ENCODE peak calls at places on chromosomes 7 and 10, in six cellular contexts. I, L, C, H, F and W are unnamed samples.

GRCh38 chr10:119502618-119503155 is 39.8 kb downstream of the RGS10 start:
- DNase-seq in C (no peak), I (no peak), F (no peak), H (no peak), L (no peak), W (no peak)

GRCh38 chr7:157309990-157310668 is 26.7 kb upstream of the DNAJB6 start:
- DNase-seq in L (no peak), H (peak), I (peak), F (no peak), C (peak), W (peak)

GRCh38 chr7:71509381-71509780 is 377.4 kb downstream of the GALNT17 start:
- DNase-seq in C (no peak), H (no peak), F (no peak), L (no peak), I (no peak), W (no peak)

GRCh38 chr7:44944821-44945220 is 34.0 kb downstream of the MYO1G start:
- DNase-seq in F (no peak), C (no peak), H (no peak), I (no peak), L (no peak), W (no peak)

GRCh38 chr10:49113741-49114141 is 1.6 kb downstream of the VSTM4 start:
- DNase-seq in H (peak), L (no peak), I (no peak), C (no peak), F (no peak), W (no peak)

GRCh38 chr7:43170571-43170970 is 58.1 kb downstream of the HECW1 start:
- DNase-seq in L (no peak), I (no peak), F (no peak), H (no peak), C (no peak), W (no peak)

GRCh38 chr10:60346661-60347060 is 43.0 kb downstream of the ANK3 start:
- DNase-seq in H (no peak), I (no peak), L (no peak), F (no peak), C (no peak), W (no peak)

GRCh38 chr10:21261705-21262285 is 263.7 kb downstream of the SKIDA1 start:
- DNase-seq in C (no peak), I (no peak), L (no peak), F (no peak), H (no peak), W (no peak)

GRCh38 chr7:18356195-18356645 is 139.3 kb upstream of the HDAC9 start:
- DNase-seq in I (peak), F (no peak), C (peak), H (no peak), L (peak), W (peak)

GRCh38 chr7:152594801-152595200 is 81.1 kb downstream of the XRCC2 start:
- DNase-seq in I (no peak), H (no peak), L (no peak), C (no peak), F (no peak), W (no peak)

GRCh38 chr10:75018233-75018632 is 93.2 kb upstream of the SAMD8 start:
- DNase-seq in F (no peak), H (no peak), I (no peak), C (no peak), L (no peak), W (no peak)

GRCh38 chr7:17392846-17393245 is 94.4 kb downstream of the AHR start:
- DNase-seq in C (no peak), L (no peak), I (no peak), F (no peak), H (no peak), W (no peak)

GRCh38 chr7:120654241-120654640 is 203.7 kb downstream of the TSPAN12 start:
- DNase-seq in L (no peak), H (no peak), C (no peak), I (no peak), F (no peak), W (no peak)

GRCh38 chr10:68315582-68315981 is 16.3 kb upstream of the HNRNPH3 start:
- DNase-seq in F (no peak), C (no peak), I (no peak), H (no peak), L (no peak), W (no peak)
- TF ChIP-seq RAD21 in F (no peak), C (no peak), I (no peak), H (no peak), L (no peak), W (no peak)

GRCh38 chr10:79386637-79387465 is 39.6 kb downstream of the PPIF start:
- DNase-seq in H (peak), C (peak), I (no peak), F (no peak), L (no peak), W (no peak)

GRCh38 chr10:79384773-79385391 is 37.6 kb downstream of the PPIF start:
- DNase-seq in F (no peak), C (peak), H (no peak), I (no peak), L (no peak), W (no peak)

GRCh38 chr10:79387466-79387973 is 40.3 kb downstream of the PPIF start:
- DNase-seq in L (no peak), H (peak), F (no peak), C (peak), I (no peak), W (no peak)

GRCh38 chr10:79385392-79385795 is 38.1 kb downstream of the PPIF start:
- DNase-seq in I (no peak), C (peak), H (no peak), L (no peak), F (no peak), W (no peak)

DNA sequence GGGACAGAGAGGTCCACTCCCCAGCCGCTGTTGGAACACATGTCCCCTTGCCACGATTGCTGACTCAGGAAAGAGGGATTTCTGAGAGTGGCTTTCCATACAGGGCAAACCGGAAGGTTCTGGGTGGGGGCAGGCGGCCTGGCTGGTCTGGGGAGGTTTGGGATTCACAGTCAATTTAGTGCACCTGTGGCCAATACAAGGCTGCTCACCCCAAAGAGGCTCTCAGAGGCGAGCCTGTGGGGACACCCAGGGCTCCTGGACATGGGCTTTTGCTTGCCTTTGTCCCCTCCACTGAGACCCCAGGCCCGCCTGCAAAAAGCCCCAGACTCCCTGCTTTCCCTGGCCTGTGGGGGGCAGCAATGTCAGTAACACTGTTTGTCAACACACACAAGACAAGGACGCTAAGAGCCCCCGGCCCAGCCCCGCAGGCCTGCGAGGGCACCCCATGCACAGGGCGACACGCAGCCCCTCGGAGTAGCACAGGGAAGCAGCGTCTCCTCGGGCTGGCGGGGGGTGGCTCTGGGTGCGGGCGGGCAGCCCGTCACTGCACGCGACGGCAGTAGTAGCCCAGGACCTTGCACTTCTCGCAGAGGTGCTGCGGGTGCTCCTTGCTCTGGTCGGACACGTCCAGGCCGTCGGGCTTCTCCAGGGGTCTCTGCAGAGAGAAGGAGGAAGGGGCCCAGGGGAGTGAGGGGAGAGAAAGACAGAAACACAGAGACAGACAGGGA is 38.7 kb downstream of the PPIF start:
- DNase-seq in C (peak), F (no peak), H (peak), L (no peak), I (no peak), W (no peak)
- TF ChIP-seq CHD2 in C (no peak), F (no peak), H (no peak), L (no peak), I (no peak), W (no peak)

GRCh38 chr7:129955993-129956543 is 3.3 kb upstream of the UBE2H start:
- DNase-seq in H (no peak), I (no peak), F (no peak), C (no peak), L (no peak), W (no peak)

GRCh38 chr7:129958643-129959479 is 6.1 kb upstream of the UBE2H start:
- DNase-seq in C (peak), I (peak), H (no peak), L (peak), F (no peak), W (peak)

GRCh38 chr7:129959480-129960332 is 6.9 kb upstream of the UBE2H start:
- DNase-seq in I (peak), F (no peak), H (no peak), C (no peak), L (peak), W (no peak)
- TF ChIP-seq RAD21 in I (no peak), F (no peak), H (no peak), C (no peak), L (peak), W (no peak)

DNA sequence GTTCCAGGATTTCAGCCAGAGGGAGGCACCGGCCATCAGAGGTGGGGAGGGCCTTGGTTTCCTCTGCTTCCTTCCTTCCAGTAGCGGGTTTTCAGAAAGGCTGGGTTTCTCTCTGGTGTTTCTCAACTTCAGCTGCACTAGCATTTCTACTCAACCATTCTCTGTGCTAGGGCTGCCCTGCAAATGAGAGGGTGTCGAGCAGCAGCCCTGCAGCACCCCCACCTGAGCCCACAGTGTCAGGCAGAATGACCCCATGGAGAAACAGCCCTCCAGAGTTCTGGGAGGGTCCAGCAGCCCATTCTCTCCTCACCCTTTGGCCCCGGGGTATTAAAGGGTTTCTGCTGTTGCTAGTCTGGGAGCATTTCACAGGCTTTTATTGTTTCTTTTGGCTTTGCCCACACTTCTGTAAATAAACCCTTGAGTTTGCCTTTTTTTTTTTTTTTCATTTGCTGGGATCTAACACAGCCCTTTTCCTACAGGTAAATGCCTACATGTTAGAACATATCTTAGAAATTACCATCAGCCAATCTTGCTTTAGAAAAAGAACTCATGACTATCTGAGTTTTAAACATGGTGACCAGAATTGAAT is 151.5 kb upstream of the VIPR2 start:
- DNase-seq in C (no peak), H (no peak), I (no peak), L (no peak), F (no peak), W (no peak)
- TF ChIP-seq CHD2 in C (no peak), H (no peak), I (no peak), L (no peak), F (no peak), W (no peak)

DNA sequence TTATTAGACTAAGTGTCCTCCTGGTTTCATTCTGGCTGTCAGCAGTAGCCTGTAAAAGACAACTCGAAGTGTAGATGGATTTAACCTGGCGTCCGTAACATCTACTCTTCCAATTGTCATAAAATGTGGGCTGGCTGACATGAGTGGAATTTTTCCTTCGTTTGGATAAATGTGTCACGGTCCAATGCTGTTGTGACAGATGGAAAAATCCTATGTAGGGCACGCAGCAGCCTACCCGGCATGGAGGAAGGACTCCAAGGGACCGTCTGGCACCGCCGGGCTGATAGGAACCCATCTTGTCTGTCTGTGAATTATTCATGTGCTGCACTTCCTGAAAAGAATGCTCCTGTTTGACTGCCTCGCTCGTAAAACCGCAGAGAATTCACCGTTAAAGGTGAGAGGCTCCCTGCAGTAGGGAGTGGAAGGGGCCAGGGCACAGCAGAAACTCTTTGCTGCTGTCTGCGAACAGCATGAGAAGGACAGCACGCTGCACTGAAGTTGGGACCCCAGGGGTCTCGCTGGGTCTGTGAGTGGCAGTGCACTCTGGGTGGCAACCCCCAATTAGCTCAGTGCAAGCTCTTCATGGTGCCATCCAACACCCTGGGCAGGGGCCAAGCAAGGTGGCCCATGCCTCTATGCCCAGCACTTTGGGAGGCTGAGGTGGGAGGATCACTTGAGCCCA is 1.6 kb upstream of the ORAI2 start:
- DNase-seq in L (no peak), I (peak), H (no peak), C (no peak), F (no peak), W (peak)
- TF ChIP-seq RAD21 in L (no peak), I (no peak), H (no peak), C (no peak), F (no peak), W (no peak)

DNA sequence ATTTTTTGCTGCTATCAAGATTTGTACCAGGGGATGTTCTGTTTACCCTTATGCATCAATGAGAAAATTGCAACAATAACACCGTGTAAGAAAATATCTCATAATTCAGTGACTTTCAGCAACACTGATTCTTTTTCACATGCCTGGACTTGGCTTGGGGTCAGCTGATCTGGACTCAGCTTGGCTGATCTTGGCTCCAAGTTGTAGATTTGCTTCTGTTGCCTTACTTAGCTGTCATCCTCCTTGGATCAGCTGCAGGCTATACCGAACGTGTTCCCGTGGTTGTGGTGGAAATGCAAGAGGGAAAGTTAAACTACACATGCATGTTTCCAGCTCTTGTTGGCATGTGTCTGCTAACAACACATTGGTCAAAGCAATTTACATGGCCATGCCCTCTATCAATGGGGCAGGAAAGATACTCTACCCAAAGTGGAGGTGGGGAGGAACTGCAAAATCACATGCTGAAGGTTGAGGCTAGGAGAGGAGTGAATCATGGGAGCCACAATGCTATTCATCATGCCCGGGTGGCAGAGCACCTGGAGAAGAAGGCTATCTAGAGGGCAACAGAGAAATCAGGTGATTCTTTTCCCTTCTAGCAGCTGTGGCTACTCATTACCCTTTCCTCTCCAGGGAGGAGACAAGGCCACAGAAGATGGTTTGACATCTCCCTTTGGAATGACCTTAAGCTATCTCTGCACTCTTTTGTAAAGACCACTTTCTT is 1276.3 kb upstream of the AUTS2 start:
- DNase-seq in L (no peak), F (no peak), I (no peak), C (no peak), H (no peak), W (no peak)
- TF ChIP-seq CHD2 in L (no peak), F (no peak), I (no peak), C (no peak), H (no peak), W (no peak)